ENCODE peak calls at places on chromosome 13, in eight cellular contexts. Y, N, F, O, D, Z, A and I are unnamed samples. For H3K4me1, the result is how much of the 10 kb centered on the place peaks cover.

GRCh38 chr13:26604784-26605183 is 47.3 kb downstream of the WASF3 start:
- DNase-seq in N (no peak), O (peak), D (no peak), F (peak), Y (peak), A (no peak), Z (peak), I (no peak)

GRCh38 chr13:62706035-62706434 is 1290.4 kb upstream of the PCDH20 start:
- DNase-seq in A (no peak), N (peak), F (no peak), O (no peak), Y (no peak), Z (no peak), D (no peak), I (no peak)

GRCh38 chr13:44084146-44084545 is 204.4 kb downstream of the LACC1 start:
- DNase-seq in F (no peak), Y (no peak), O (no peak), A (no peak), N (no peak), D (no peak), Z (no peak), I (no peak)

GRCh38 chr13:107043016-107043957 is 475.4 kb upstream of the ARGLU1 start:
- DNase-seq in N (peak), Y (no peak), A (peak), Z (no peak), F (no peak), D (no peak), O (no peak), I (no peak)

GRCh38 chr13:77509221-77509620 is 26.3 kb upstream of the SCEL start:
- DNase-seq in O (no peak), F (no peak), Z (no peak), D (no peak), Y (no peak), A (no peak), N (peak), I (no peak)

GRCh38 chr13:38685974-38686571 is 804 bp upstream of the FREM2 start:
- DNase-seq in F (no peak), N (no peak), D (peak), Z (no peak), O (no peak), A (no peak), Y (no peak), I (peak)

GRCh38 chr13:23960566-23961156 is 63.4 kb upstream of the C1QTNF9B start:
- DNase-seq in Z (no peak), N (peak), D (peak), A (peak), F (no peak), Y (no peak), O (no peak), I (no peak)

GRCh38 chr13:79141082-79141481 is 265.0 kb downstream of the RBM26 start:
- DNase-seq in Y (no peak), D (no peak), A (no peak), F (no peak), Z (no peak), O (no peak), N (no peak), I (no peak)

GRCh38 chr13:20823071-20823470 is 49.3 kb upstream of the EEF1AKMT1 start:
- DNase-seq in A (no peak), N (peak), Y (no peak), O (no peak), Z (no peak), D (no peak), F (no peak), I (no peak)

GRCh38 chr13:29994911-29995601 is 144.6 kb upstream of the UBL3 start:
- DNase-seq in O (no peak), Y (no peak), D (no peak), Z (no peak), N (no peak), A (no peak), F (no peak), I (no peak)

GRCh38 chr13:49791753-49792549 is 531 bp downstream of the KPNA3 start:
- DNase-seq in D (peak), O (peak), Z (peak), Y (peak), A (peak), N (peak), F (no peak), I (peak)

GRCh38 chr13:73266640-73267180 is 207.9 kb downstream of the KLF5 start:
- DNase-seq in Z (no peak), F (no peak), O (no peak), Y (no peak), N (no peak), D (no peak), A (no peak), I (no peak)

GRCh38 chr13:26186141-26186870 is 35.8 kb downstream of the RNF6 start:
- DNase-seq in Z (peak), A (peak), D (peak), F (peak), O (peak), N (peak), Y (peak), I (peak)

GRCh38 chr13:85741017-85741416 is 58.2 kb downstream of the SLITRK6 start:
- DNase-seq in Z (no peak), F (no peak), A (no peak), N (no peak), D (no peak), O (no peak), Y (no peak), I (no peak)

GRCh38 chr13:29754486-29754806 is 96.0 kb downstream of the UBL3 start:
- DNase-seq in Y (no peak), O (no peak), Z (no peak), F (no peak), D (peak), N (peak), A (peak), I (no peak)

GRCh38 chr13:31051999-31052398 is 109.7 kb downstream of the HSPH1 start:
- DNase-seq in A (no peak), Z (no peak), D (peak), Y (no peak), F (no peak), N (peak), O (no peak), I (no peak)

GRCh38 chr13:79448413-79448812 is 32.5 kb upstream of the NDFIP2 start:
- DNase-seq in F (no peak), Y (no peak), A (no peak), D (peak), O (no peak), Z (no peak), N (peak), I (no peak)

GRCh38 chr13:99377641-99378040 is 70.4 kb upstream of the GPR183 start:
- DNase-seq in F (peak), D (no peak), Z (no peak), Y (no peak), O (peak), A (no peak), N (no peak), I (no peak)

GRCh38 chr13:104357174-104357573 is 1291.0 kb upstream of the SLC10A2 start:
- DNase-seq in F (no peak), Z (no peak), D (peak), Y (no peak), O (no peak), N (no peak), A (no peak), I (no peak)

GRCh38 chr13:106475852-106476251 is 59.6 kb downstream of the EFNB2 start:
- DNase-seq in N (no peak), Y (no peak), O (no peak), F (no peak), A (no peak), Z (no peak), D (no peak), I (no peak)

GRCh38 chr13:97275775-97276501 is 53.8 kb downstream of the MBNL2 start:
- DNase-seq in D (no peak), Z (no peak), Y (no peak), N (no peak), O (no peak), A (no peak), F (no peak), I (no peak)

GRCh38 chr13:33299626-33300025 is 14.1 kb upstream of the STARD13 start:
- DNase-seq in A (no peak), D (no peak), O (no peak), N (no peak), Z (no peak), Y (no peak), F (no peak), I (no peak)

GRCh38 chr13:33307820-33308219 is 22.3 kb upstream of the STARD13 start:
- DNase-seq in O (no peak), D (no peak), Y (no peak), A (no peak), Z (no peak), F (no peak), N (peak), I (no peak)

GRCh38 chr13:33303885-33304284 is 18.3 kb upstream of the STARD13 start:
- DNase-seq in F (no peak), D (no peak), Z (no peak), Y (no peak), O (no peak), A (no peak), N (peak), I (no peak)
- H3K4me1 ChIP-seq in F (under half), D (under half), Z (under half), Y (under half), O (under half), A (under half), N (under half), I (under half)

DNA sequence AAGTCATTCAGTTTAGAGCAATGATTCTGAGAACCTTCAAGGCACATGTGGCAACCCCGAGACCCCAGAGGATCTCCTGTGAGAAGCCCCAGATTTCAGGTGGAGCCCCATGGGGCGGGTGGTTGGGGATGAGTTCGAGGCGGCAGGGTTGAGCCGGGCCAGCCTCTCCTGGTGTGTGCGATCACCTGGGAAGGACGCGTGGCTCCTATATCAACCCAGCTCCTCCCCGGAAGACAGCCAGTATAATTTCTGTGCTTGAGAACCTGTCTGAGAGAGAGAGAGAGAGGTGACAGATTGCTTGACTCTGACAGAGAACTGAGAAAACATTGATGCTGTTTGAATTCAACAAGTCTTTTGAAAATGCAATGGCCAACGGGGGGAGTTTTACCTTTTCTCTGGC is 89.0 kb downstream of the TEX29 start:
- DNase-seq in A (no peak), Z (no peak), D (no peak), N (no peak), Y (no peak), O (peak), F (no peak), I (peak)
- H3K4me3 ChIP-seq in A (no peak), Z (no peak), D (no peak), N (no peak), Y (no peak), O (no peak), F (no peak), I (no peak)

GRCh38 chr13:41707192-41707858 is 250.0 kb downstream of the RGCC start:
- DNase-seq in Y (no peak), D (no peak), A (no peak), O (no peak), Z (no peak), N (no peak), F (no peak), I (no peak)

GRCh38 chr13:41709511-41709910 is 251.4 kb downstream of the VWA8 start:
- DNase-seq in A (no peak), Y (no peak), Z (no peak), F (no peak), O (no peak), D (no peak), N (peak), I (no peak)

GRCh38 chr13:41713405-41713804 is 247.5 kb downstream of the VWA8 start:
- DNase-seq in Z (no peak), F (no peak), A (no peak), Y (no peak), N (no peak), D (no peak), O (no peak), I (no peak)

GRCh38 chr13:41706189-41706588 is 248.8 kb downstream of the RGCC start:
- DNase-seq in Y (no peak), F (no peak), Z (no peak), D (no peak), N (no peak), A (no peak), O (no peak), I (no peak)

DNA sequence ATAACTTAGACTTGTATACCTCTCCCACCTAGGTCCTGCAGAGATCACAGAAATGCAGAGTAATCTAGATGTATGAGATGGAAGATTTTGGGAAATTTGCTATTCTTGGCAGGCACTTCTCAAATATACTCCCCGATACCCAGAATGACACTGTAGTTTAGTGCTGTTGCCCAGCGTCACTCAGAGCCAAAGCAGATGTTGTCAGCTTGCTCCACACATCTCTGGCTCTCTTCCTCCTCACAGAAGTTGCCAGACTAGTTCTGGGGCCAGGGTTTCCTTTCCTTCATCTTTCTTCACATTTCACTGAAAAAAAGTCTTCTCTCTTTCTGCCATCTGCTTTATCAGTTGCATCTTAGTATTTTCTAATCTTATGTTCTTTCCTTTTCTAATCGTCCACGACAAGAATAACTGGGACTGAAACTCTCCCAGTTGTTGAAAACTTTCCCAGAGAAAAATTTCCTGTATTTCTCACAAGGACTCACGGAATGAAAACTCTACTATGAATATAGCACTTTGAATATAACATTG is 251.4 kb downstream of the RGCC start:
- DNase-seq in F (no peak), D (no peak), O (peak), N (no peak), Z (no peak), A (no peak), Y (peak), I (no peak)
- H3K27ac ChIP-seq in F (peak), D (no peak), O (no peak), N (no peak), Z (no peak), A (no peak), Y (no peak), I (peak)

DNA sequence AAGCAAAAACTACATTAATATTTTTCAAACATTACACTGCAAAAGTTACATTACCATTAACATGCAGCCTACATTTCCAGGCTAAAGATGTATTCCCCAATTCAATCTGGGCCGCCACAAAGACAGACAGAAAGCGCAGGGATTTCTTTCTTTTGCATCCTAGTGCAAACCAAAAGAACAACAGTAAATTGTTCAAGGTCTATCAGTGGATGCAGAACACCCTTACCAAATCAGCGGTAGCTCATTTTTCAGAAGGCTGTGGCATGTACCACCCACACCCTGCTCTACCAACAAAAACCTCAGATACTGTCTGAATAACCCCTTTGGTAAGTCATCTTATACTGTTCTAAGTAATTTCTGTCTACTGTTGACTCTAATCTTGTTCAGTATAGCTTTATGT is 3.6 kb downstream of the TPT1 start:
- DNase-seq in D (no peak), Y (no peak), F (no peak), O (no peak), A (no peak), N (no peak), Z (no peak), I (no peak)
- H3K4me1 ChIP-seq in D (under half), Y (half or more), F (half or more), O (under half), A (half or more), N (under half), Z (half or more), I (half or more)

GRCh38 chr13:46403851-46404731 is 17.0 kb upstream of the RUBCNL start:
- DNase-seq in Y (no peak), N (no peak), O (no peak), A (no peak), D (peak), Z (peak), F (no peak), I (peak)

GRCh38 chr13:46402178-46402577 is 15.1 kb upstream of the RUBCNL start:
- DNase-seq in N (no peak), Y (no peak), Z (no peak), A (no peak), D (no peak), O (no peak), F (no peak), I (no peak)

GRCh38 chr13:46401432-46401831 is 14.4 kb upstream of the RUBCNL start:
- DNase-seq in O (no peak), N (no peak), D (no peak), Y (no peak), F (no peak), Z (no peak), A (no peak), I (no peak)

GRCh38 chr13:46404732-46405097 is 17.7 kb upstream of the RUBCNL start:
- DNase-seq in Z (no peak), O (no peak), N (no peak), D (no peak), F (no peak), A (no peak), Y (no peak), I (no peak)

GRCh38 chr13:46405457-46405856 is 18.4 kb upstream of the RUBCNL start:
- DNase-seq in N (no peak), A (no peak), Z (no peak), O (no peak), F (no peak), D (no peak), Y (no peak), I (no peak)
- H3K4me3 ChIP-seq in N (no peak), A (no peak), Z (no peak), O (no peak), F (no peak), D (peak), Y (no peak), I (no peak)

GRCh38 chr13:112994084-112994780 is 25.2 kb downstream of the MCF2L start:
- DNase-seq in Y (no peak), N (no peak), D (no peak), F (no peak), O (no peak), Z (peak), A (no peak), I (peak)

GRCh38 chr13:112996671-112997091 is 27.7 kb downstream of the MCF2L start:
- DNase-seq in Z (no peak), O (no peak), A (no peak), F (no peak), D (no peak), Y (no peak), N (no peak), I (no peak)

GRCh38 chr13:112992931-112993700 is 24.1 kb downstream of the MCF2L start:
- DNase-seq in Z (peak), Y (no peak), N (no peak), F (no peak), D (no peak), A (no peak), O (no peak), I (no peak)

GRCh38 chr13:112995395-112996091 is 26.5 kb downstream of the MCF2L start:
- DNase-seq in O (no peak), N (no peak), Z (no peak), F (no peak), D (no peak), Y (peak), A (no peak), I (peak)

GRCh38 chr13:112994781-112995355 is 25.9 kb downstream of the MCF2L start:
- DNase-seq in Z (peak), Y (no peak), A (no peak), O (no peak), D (no peak), F (no peak), N (no peak), I (peak)
- H3K27ac ChIP-seq in Z (no peak), Y (no peak), A (no peak), O (no peak), D (no peak), F (no peak), N (no peak), I (no peak)

GRCh38 chr13:109393045-109393444 is 393.3 kb downstream of the IRS2 start:
- DNase-seq in A (no peak), Z (no peak), O (no peak), D (no peak), F (peak), Y (no peak), N (no peak), I (no peak)

GRCh38 chr13:109387438-109387837 is 398.9 kb downstream of the IRS2 start:
- DNase-seq in Y (no peak), A (no peak), Z (peak), F (peak), D (no peak), O (no peak), N (no peak), I (peak)

GRCh38 chr13:109389456-109389855 is 396.9 kb downstream of the IRS2 start:
- DNase-seq in D (no peak), Z (no peak), N (peak), A (peak), Y (no peak), O (no peak), F (peak), I (no peak)

GRCh38 chr13:109390391-109390790 is 396.0 kb downstream of the IRS2 start:
- DNase-seq in A (no peak), N (no peak), O (no peak), D (no peak), Z (no peak), F (peak), Y (no peak), I (no peak)

GRCh38 chr13:109389892-109390345 is 396.5 kb downstream of the IRS2 start:
- DNase-seq in N (peak), F (peak), D (no peak), O (no peak), Z (no peak), A (no peak), Y (no peak), I (no peak)
- H3K4me1 ChIP-seq in N (under half), F (under half), D (under half), O (under half), Z (under half), A (under half), Y (under half), I (under half)

GRCh38 chr13:51645154-51645650 is 60.9 kb downstream of the WDFY2 start:
- DNase-seq in O (no peak), F (no peak), Y (no peak), Z (no peak), D (peak), A (peak), N (peak), I (no peak)
- H3K4me3 ChIP-seq in O (no peak), F (no peak), Y (no peak), Z (no peak), D (no peak), A (no peak), N (no peak), I (no peak)

GRCh38 chr13:35157143-35157755 is 215.2 kb downstream of the NBEA start:
- DNase-seq in D (peak), F (no peak), Y (no peak), O (no peak), N (peak), A (peak), Z (no peak), I (no peak)
- H3K27ac ChIP-seq in D (no peak), F (no peak), Y (no peak), O (no peak), N (no peak), A (no peak), Z (no peak), I (no peak)